ENCODE peak calls at places on chromosomes 11 and 22, in five cellular contexts. T is suprapubic skin, M is Ammon's horn, U is A549, S is thoracic aorta. F is an unnamed sample.

GRCh38 chr11:34977039-34977906 is 60.9 kb downstream of the PDHX start:
- DNase-seq in T (no peak), M (no peak), U (peak; percentile 12), S (no peak), F (no peak)

GRCh38 chr11:124673333-124674167 is at the start of the genes SIAE and SPA17:
- DNase-seq in T (peak; percentile 96), M (peak; percentile 82), U (peak; percentile 93), S (peak; percentile 82), F (peak; percentile 80)

GRCh38 chr22:31206896-31207687 is 5.0 kb upstream of the LIMK2 start:
- DNase-seq in T (peak; percentile 78), M (no peak), U (no peak), S (no peak), F (no peak)

GRCh38 chr11:75143420-75143731 is 7.5 kb upstream of the SLCO2B1 start:
- DNase-seq in T (no peak), M (no peak), U (no peak), S (no peak), F (no peak)

GRCh38 chr11:122108192-122108799 is 7.7 kb downstream of the BLID start:
- DNase-seq in T (no peak), M (peak; percentile 69), U (peak; percentile 62), S (no peak), F (peak; percentile 74)

GRCh38 chr11:76380161-76380976 is 563 bp downstream of the THAP12 start:
- DNase-seq in T (peak; percentile 72), M (peak; percentile 13), U (peak; percentile 13), S (no peak), F (peak; percentile 57)

GRCh38 chr11:108698844-108699642 is 34.2 kb downstream of the DDX10 start:
- DNase-seq in T (no peak), M (no peak), U (no peak), S (no peak), F (no peak)

GRCh38 chr11:123681007-123681406 is 26.6 kb upstream of the SCN3B start:
- DNase-seq in T (no peak), M (no peak), U (no peak), S (no peak), F (no peak)

GRCh38 chr22:35733036-35733435 is 15.4 kb downstream of the APOL5 start:
- DNase-seq in T (no peak), M (no peak), U (no peak), S (no peak), F (no peak)

GRCh38 chr11:128903248-128904041 is 12.3 kb downstream of the KCNJ5 start:
- DNase-seq in T (no peak), M (peak; percentile 69), U (no peak), S (no peak), F (peak; percentile 14)

GRCh38 chr11:71991494-71991893 is 7.2 kb upstream of the IL18BP start:
- DNase-seq in T (no peak), M (peak; percentile 68), U (no peak), S (no peak), F (peak; percentile 22)

GRCh38 chr11:92424281-92424680 is 199.7 kb downstream of the FAT3 start:
- DNase-seq in T (no peak), M (no peak), U (no peak), S (no peak), F (no peak)

GRCh38 chr11:17581036-17581731 is 34.1 kb downstream of the OTOG start:
- DNase-seq in T (no peak), M (no peak), U (no peak), S (no peak), F (no peak)

GRCh38 chr11:70159612-70160570 is 43.2 kb upstream of the FADD start:
- DNase-seq in T (peak; percentile 83), M (no peak), U (peak; percentile 83), S (peak; percentile 68), F (no peak)

GRCh38 chr22:17910561-17911311 is 113.6 kb downstream of the MICAL3 start:
- DNase-seq in T (peak; percentile 80), M (peak; percentile 92), U (peak; percentile 45), S (peak; percentile 39), F (peak; percentile 84)

GRCh38 chr11:8389034-8389996 is 125.6 kb upstream of the LMO1 start:
- DNase-seq in T (no peak), M (peak; percentile 58), U (no peak), S (no peak), F (peak; percentile 62)

GRCh38 chr11:92026664-92027063 is 198.0 kb upstream of the FAT3 start:
- DNase-seq in T (no peak), M (no peak), U (no peak), S (no peak), F (no peak)

F was measured in midbrain.